ENCODE peak calls at places on chromosomes 5 and 9, in ten cellular contexts. One of them, this sample, is unnamed. For H3K4me1 and H3K9me3, the result is how much of the 10 kb centered on the place peaks cover.

GRCh38 chr9:33136721-33137120 is 30.4 kb downstream of the B4GALT1 start:
- DNase-seq in RWPE2: no peak
- DNase-seq in fibroblast of lung: no peak
- DNase-seq in Panc1: no peak
- DNase-seq in aorta: no peak
- DNase-seq in A549: no peak
- DNase-seq in heart left ventricle: no peak
- DNase-seq in PC-3: no peak
- DNase-seq in HCT116: no peak
- DNase-seq in uterus: no peak
- DNase-seq in this sample: no peak

GRCh38 chr5:92401492-92401891 is 1018.4 kb upstream of the ARRDC3 start:
- DNase-seq in RWPE2: no peak
- DNase-seq in fibroblast of lung: peak
- DNase-seq in Panc1: no peak
- DNase-seq in aorta: no peak
- DNase-seq in A549: no peak
- DNase-seq in heart left ventricle: no peak
- DNase-seq in PC-3: no peak
- DNase-seq in HCT116: no peak
- DNase-seq in uterus: no peak
- DNase-seq in this sample: no peak

GRCh38 chr9:91395553-91396470 is 27.8 kb downstream of the NFIL3 start:
- DNase-seq in RWPE2: no peak
- DNase-seq in fibroblast of lung: peak
- DNase-seq in Panc1: no peak
- DNase-seq in aorta: no peak
- DNase-seq in A549: no peak
- DNase-seq in heart left ventricle: no peak
- DNase-seq in PC-3: peak
- DNase-seq in HCT116: no peak
- DNase-seq in uterus: no peak
- DNase-seq in this sample: no peak

GRCh38 chr5:98786178-98786853 is 12.9 kb downstream of the RGMB start:
- DNase-seq in RWPE2: no peak
- DNase-seq in fibroblast of lung: peak
- DNase-seq in Panc1: no peak
- DNase-seq in aorta: no peak
- DNase-seq in A549: no peak
- DNase-seq in heart left ventricle: no peak
- DNase-seq in PC-3: peak
- DNase-seq in HCT116: no peak
- DNase-seq in uterus: no peak
- DNase-seq in this sample: no peak

GRCh38 chr9:121636411-121636865 is 15.0 kb upstream of the DAB2IP start:
- DNase-seq in RWPE2: no peak
- DNase-seq in fibroblast of lung: peak
- DNase-seq in Panc1: no peak
- DNase-seq in aorta: no peak
- DNase-seq in A549: no peak
- DNase-seq in heart left ventricle: no peak
- DNase-seq in PC-3: no peak
- DNase-seq in HCT116: no peak
- DNase-seq in uterus: peak
- DNase-seq in this sample: no peak

GRCh38 chr5:5419291-5420210 is 2.9 kb upstream of the ICE1 start:
- DNase-seq in RWPE2: no peak
- DNase-seq in fibroblast of lung: peak
- DNase-seq in Panc1: peak
- DNase-seq in aorta: no peak
- DNase-seq in A549: peak
- DNase-seq in heart left ventricle: no peak
- DNase-seq in PC-3: peak
- DNase-seq in HCT116: peak
- DNase-seq in uterus: no peak
- DNase-seq in this sample: no peak

GRCh38 chr5:74394924-74395880 is 245.3 kb downstream of the ENC1 start:
- DNase-seq in RWPE2: peak
- DNase-seq in fibroblast of lung: no peak
- DNase-seq in Panc1: no peak
- DNase-seq in aorta: no peak
- DNase-seq in A549: no peak
- DNase-seq in heart left ventricle: no peak
- DNase-seq in PC-3: peak
- DNase-seq in HCT116: no peak
- DNase-seq in uterus: no peak
- DNase-seq in this sample: no peak

GRCh38 chr5:52173133-52173532 is 614.6 kb upstream of the ITGA1 start:
- DNase-seq in RWPE2: no peak
- DNase-seq in fibroblast of lung: no peak
- DNase-seq in Panc1: no peak
- DNase-seq in aorta: no peak
- DNase-seq in A549: no peak
- DNase-seq in heart left ventricle: no peak
- DNase-seq in PC-3: no peak
- DNase-seq in HCT116: no peak
- DNase-seq in uterus: no peak
- DNase-seq in this sample: no peak

GRCh38 chr5:23977365-23977764 is 470.0 kb downstream of the PRDM9 start:
- DNase-seq in RWPE2: no peak
- DNase-seq in fibroblast of lung: no peak
- DNase-seq in Panc1: no peak
- DNase-seq in aorta: no peak
- DNase-seq in A549: no peak
- DNase-seq in heart left ventricle: no peak
- DNase-seq in PC-3: no peak
- DNase-seq in HCT116: no peak
- DNase-seq in uterus: no peak
- DNase-seq in this sample: no peak

GRCh38 chr9:26234865-26235264 is 556.6 kb upstream of the TUSC1 start:
- DNase-seq in RWPE2: no peak
- DNase-seq in fibroblast of lung: no peak
- DNase-seq in Panc1: no peak
- DNase-seq in aorta: peak
- DNase-seq in A549: no peak
- DNase-seq in heart left ventricle: no peak
- DNase-seq in PC-3: no peak
- DNase-seq in HCT116: no peak
- DNase-seq in uterus: no peak
- DNase-seq in this sample: no peak

GRCh38 chr5:147482426-147483196 is 27.3 kb downstream of the DPYSL3 start:
- DNase-seq in RWPE2: no peak
- DNase-seq in fibroblast of lung: peak
- DNase-seq in Panc1: no peak
- DNase-seq in aorta: no peak
- DNase-seq in A549: no peak
- DNase-seq in heart left ventricle: no peak
- DNase-seq in PC-3: no peak
- DNase-seq in HCT116: no peak
- DNase-seq in uterus: no peak
- DNase-seq in this sample: no peak
- H3K27ac ChIP-seq in RWPE2: no peak
- H3K27ac ChIP-seq in fibroblast of lung: peak
- H3K27ac ChIP-seq in Panc1: no peak
- H3K27ac ChIP-seq in aorta: peak
- H3K27ac ChIP-seq in A549: no peak
- H3K27ac ChIP-seq in heart left ventricle: peak
- H3K27ac ChIP-seq in PC-3: no peak
- H3K27ac ChIP-seq in HCT116: no peak
- H3K27ac ChIP-seq in uterus: peak
- H3K27ac ChIP-seq in this sample: peak

GRCh38 chr9:98865284-98865683 is 57.8 kb downstream of the GALNT12 start:
- DNase-seq in RWPE2: no peak
- DNase-seq in fibroblast of lung: no peak
- DNase-seq in Panc1: no peak
- DNase-seq in aorta: no peak
- DNase-seq in A549: no peak
- DNase-seq in heart left ventricle: no peak
- DNase-seq in PC-3: no peak
- DNase-seq in HCT116: no peak
- DNase-seq in uterus: no peak
- DNase-seq in this sample: no peak
- H3K4me1 ChIP-seq in RWPE2: under half
- H3K4me1 ChIP-seq in fibroblast of lung: under half
- H3K4me1 ChIP-seq in Panc1: under half
- H3K4me1 ChIP-seq in aorta: under half
- H3K4me1 ChIP-seq in A549: under half
- H3K4me1 ChIP-seq in heart left ventricle: under half
- H3K4me1 ChIP-seq in PC-3: under half
- H3K4me1 ChIP-seq in HCT116: under half
- H3K4me1 ChIP-seq in uterus: under half
- H3K4me1 ChIP-seq in this sample: half or more

GRCh38 chr5:141258464-141258863 is 13.3 kb downstream of the PCDHB15 start:
- DNase-seq in RWPE2: no peak
- DNase-seq in fibroblast of lung: no peak
- DNase-seq in Panc1: no peak
- DNase-seq in aorta: no peak
- DNase-seq in A549: no peak
- DNase-seq in heart left ventricle: no peak
- DNase-seq in PC-3: no peak
- DNase-seq in HCT116: no peak
- DNase-seq in uterus: no peak
- DNase-seq in this sample: no peak
- H3K9me3 ChIP-seq in RWPE2: half or more
- H3K9me3 ChIP-seq in fibroblast of lung: under half
- H3K9me3 ChIP-seq in Panc1: half or more
- H3K9me3 ChIP-seq in aorta: under half
- H3K9me3 ChIP-seq in A549: half or more
- H3K9me3 ChIP-seq in heart left ventricle: under half
- H3K9me3 ChIP-seq in PC-3: under half
- H3K9me3 ChIP-seq in HCT116: under half
- H3K9me3 ChIP-seq in uterus: under half
- H3K9me3 ChIP-seq in this sample: half or more

GRCh38 chr9:95192631-95193030 is 124.9 kb downstream of the FANCC start:
- DNase-seq in RWPE2: no peak
- DNase-seq in fibroblast of lung: no peak
- DNase-seq in Panc1: no peak
- DNase-seq in aorta: no peak
- DNase-seq in A549: no peak
- DNase-seq in heart left ventricle: no peak
- DNase-seq in PC-3: no peak
- DNase-seq in HCT116: no peak
- DNase-seq in uterus: no peak
- DNase-seq in this sample: no peak

GRCh38 chr9:95185931-95186330 is 131.6 kb downstream of the FANCC start:
- DNase-seq in RWPE2: no peak
- DNase-seq in fibroblast of lung: no peak
- DNase-seq in Panc1: no peak
- DNase-seq in aorta: no peak
- DNase-seq in A549: no peak
- DNase-seq in heart left ventricle: no peak
- DNase-seq in PC-3: no peak
- DNase-seq in HCT116: no peak
- DNase-seq in uterus: no peak
- DNase-seq in this sample: no peak

GRCh38 chr9:95190413-95190812 is 127.1 kb downstream of the FANCC start:
- DNase-seq in RWPE2: no peak
- DNase-seq in fibroblast of lung: no peak
- DNase-seq in Panc1: no peak
- DNase-seq in aorta: no peak
- DNase-seq in A549: no peak
- DNase-seq in heart left ventricle: no peak
- DNase-seq in PC-3: no peak
- DNase-seq in HCT116: no peak
- DNase-seq in uterus: no peak
- DNase-seq in this sample: no peak

GRCh38 chr9:95188459-95188858 is 129.1 kb downstream of the FANCC start:
- DNase-seq in RWPE2: no peak
- DNase-seq in fibroblast of lung: no peak
- DNase-seq in Panc1: no peak
- DNase-seq in aorta: no peak
- DNase-seq in A549: no peak
- DNase-seq in heart left ventricle: no peak
- DNase-seq in PC-3: no peak
- DNase-seq in HCT116: no peak
- DNase-seq in uterus: no peak
- DNase-seq in this sample: no peak

GRCh38 chr9:95189230-95190098 is 128.0 kb downstream of the FANCC start:
- DNase-seq in RWPE2: no peak
- DNase-seq in fibroblast of lung: peak
- DNase-seq in Panc1: no peak
- DNase-seq in aorta: no peak
- DNase-seq in A549: no peak
- DNase-seq in heart left ventricle: peak
- DNase-seq in PC-3: no peak
- DNase-seq in HCT116: no peak
- DNase-seq in uterus: peak
- DNase-seq in this sample: no peak
- H3K27ac ChIP-seq in RWPE2: no peak
- H3K27ac ChIP-seq in fibroblast of lung: no peak
- H3K27ac ChIP-seq in Panc1: no peak
- H3K27ac ChIP-seq in aorta: peak
- H3K27ac ChIP-seq in A549: no peak
- H3K27ac ChIP-seq in heart left ventricle: peak
- H3K27ac ChIP-seq in PC-3: no peak
- H3K27ac ChIP-seq in HCT116: no peak
- H3K27ac ChIP-seq in uterus: peak
- H3K27ac ChIP-seq in this sample: peak

GRCh38 chr5:68189613-68190012 is 25.9 kb upstream of the PIK3R1 start:
- DNase-seq in RWPE2: no peak
- DNase-seq in fibroblast of lung: no peak
- DNase-seq in Panc1: no peak
- DNase-seq in aorta: no peak
- DNase-seq in A549: no peak
- DNase-seq in heart left ventricle: no peak
- DNase-seq in PC-3: no peak
- DNase-seq in HCT116: no peak
- DNase-seq in uterus: no peak
- DNase-seq in this sample: no peak
- H3K4me1 ChIP-seq in RWPE2: under half
- H3K4me1 ChIP-seq in fibroblast of lung: under half
- H3K4me1 ChIP-seq in Panc1: under half
- H3K4me1 ChIP-seq in aorta: under half
- H3K4me1 ChIP-seq in A549: under half
- H3K4me1 ChIP-seq in heart left ventricle: under half
- H3K4me1 ChIP-seq in PC-3: under half
- H3K4me1 ChIP-seq in HCT116: under half
- H3K4me1 ChIP-seq in uterus: under half
- H3K4me1 ChIP-seq in this sample: under half

DNA sequence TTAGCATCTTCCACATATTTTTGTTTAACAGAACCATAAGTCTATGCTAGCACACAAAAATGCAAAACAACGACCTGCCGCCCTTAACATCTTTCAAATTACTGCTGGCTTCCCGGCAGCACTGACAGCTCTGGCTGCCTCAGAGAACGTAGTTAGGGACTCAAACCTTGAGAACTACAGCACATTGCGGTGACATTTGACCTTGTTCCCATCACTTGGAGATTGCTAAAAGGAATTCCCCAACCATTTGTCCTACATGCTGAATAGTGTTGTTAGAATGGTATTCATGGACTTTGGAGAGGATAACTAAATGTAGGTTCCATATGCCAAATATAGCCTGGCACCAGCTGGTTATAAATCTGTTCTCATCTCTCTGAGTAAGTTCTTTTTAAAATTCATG is 871.6 kb upstream of the TYRP1 start:
- DNase-seq in RWPE2: no peak
- DNase-seq in fibroblast of lung: no peak
- DNase-seq in Panc1: no peak
- DNase-seq in aorta: no peak
- DNase-seq in A549: no peak
- DNase-seq in heart left ventricle: no peak
- DNase-seq in PC-3: no peak
- DNase-seq in HCT116: no peak
- DNase-seq in uterus: no peak
- DNase-seq in this sample: no peak
- H3K9me3 ChIP-seq in RWPE2: under half
- H3K9me3 ChIP-seq in fibroblast of lung: under half
- H3K9me3 ChIP-seq in Panc1: under half
- H3K9me3 ChIP-seq in aorta: under half
- H3K9me3 ChIP-seq in A549: under half
- H3K9me3 ChIP-seq in heart left ventricle: under half
- H3K9me3 ChIP-seq in PC-3: under half
- H3K9me3 ChIP-seq in HCT116: under half
- H3K9me3 ChIP-seq in uterus: under half
- H3K9me3 ChIP-seq in this sample: under half

This sample was measured in heart right ventricle.